ENCODE peak calls at places on chromosomes 5 and 9, in nine cellular contexts. One of them, this sample, is unnamed. For H3K4me1, the result is how much of the 10 kb centered on the place peaks cover.

GRCh38 chr9:83196946-83197345 is 134.0 kb upstream of the RASEF start:
- DNase-seq in SK-N-SH: no peak
- DNase-seq in sigmoid colon: no peak
- DNase-seq in HCT116: no peak
- DNase-seq in prostate gland: no peak
- DNase-seq in transverse colon: no peak
- DNase-seq in GM12878: no peak
- DNase-seq in K562: no peak
- DNase-seq in stomach: no peak
- DNase-seq in this sample: no peak

GRCh38 chr9:85258823-85259370 is 482.9 kb downstream of the AGTPBP1 start:
- DNase-seq in SK-N-SH: peak
- DNase-seq in sigmoid colon: no peak
- DNase-seq in HCT116: peak
- DNase-seq in prostate gland: peak
- DNase-seq in transverse colon: peak
- DNase-seq in GM12878: peak
- DNase-seq in K562: peak
- DNase-seq in stomach: peak
- DNase-seq in this sample: no peak

GRCh38 chr5:140253985-140254384 is 48.9 kb downstream of the PFDN1 start:
- DNase-seq in SK-N-SH: no peak
- DNase-seq in sigmoid colon: no peak
- DNase-seq in HCT116: no peak
- DNase-seq in prostate gland: peak
- DNase-seq in transverse colon: peak
- DNase-seq in GM12878: no peak
- DNase-seq in K562: no peak
- DNase-seq in stomach: peak
- DNase-seq in this sample: no peak

GRCh38 chr5:61309115-61309514 is 22.9 kb upstream of the ZSWIM6 start:
- DNase-seq in SK-N-SH: no peak
- DNase-seq in sigmoid colon: no peak
- DNase-seq in HCT116: no peak
- DNase-seq in prostate gland: no peak
- DNase-seq in transverse colon: no peak
- DNase-seq in GM12878: no peak
- DNase-seq in K562: no peak
- DNase-seq in stomach: no peak
- DNase-seq in this sample: no peak

GRCh38 chr5:76766746-76767145 is 50.8 kb downstream of the F2R start:
- DNase-seq in SK-N-SH: no peak
- DNase-seq in sigmoid colon: no peak
- DNase-seq in HCT116: peak
- DNase-seq in prostate gland: no peak
- DNase-seq in transverse colon: no peak
- DNase-seq in GM12878: no peak
- DNase-seq in K562: no peak
- DNase-seq in stomach: no peak
- DNase-seq in this sample: no peak

GRCh38 chr9:33161011-33161588 is 6.0 kb downstream of the B4GALT1 start:
- DNase-seq in SK-N-SH: peak
- DNase-seq in sigmoid colon: peak
- DNase-seq in HCT116: peak
- DNase-seq in prostate gland: peak
- DNase-seq in transverse colon: peak
- DNase-seq in GM12878: no peak
- DNase-seq in K562: peak
- DNase-seq in stomach: peak
- DNase-seq in this sample: peak

GRCh38 chr9:134379774-134380431 is 53.6 kb downstream of the RXRA start:
- DNase-seq in SK-N-SH: no peak
- DNase-seq in sigmoid colon: no peak
- DNase-seq in HCT116: peak
- DNase-seq in prostate gland: peak
- DNase-seq in transverse colon: no peak
- DNase-seq in GM12878: no peak
- DNase-seq in K562: no peak
- DNase-seq in stomach: no peak
- DNase-seq in this sample: no peak

GRCh38 chr9:80387828-80388227 is 816.1 kb downstream of the TLE4 start:
- DNase-seq in SK-N-SH: no peak
- DNase-seq in sigmoid colon: no peak
- DNase-seq in HCT116: no peak
- DNase-seq in prostate gland: no peak
- DNase-seq in transverse colon: no peak
- DNase-seq in GM12878: no peak
- DNase-seq in K562: no peak
- DNase-seq in stomach: no peak
- DNase-seq in this sample: no peak

GRCh38 chr5:109855056-109855455 is 165.3 kb downstream of the MAN2A1 start:
- DNase-seq in SK-N-SH: no peak
- DNase-seq in sigmoid colon: no peak
- DNase-seq in HCT116: no peak
- DNase-seq in prostate gland: no peak
- DNase-seq in transverse colon: no peak
- DNase-seq in GM12878: no peak
- DNase-seq in K562: no peak
- DNase-seq in stomach: no peak
- DNase-seq in this sample: no peak

GRCh38 chr5:98781964-98782363 is 8.5 kb downstream of the RGMB start:
- DNase-seq in SK-N-SH: no peak
- DNase-seq in sigmoid colon: no peak
- DNase-seq in HCT116: no peak
- DNase-seq in prostate gland: no peak
- DNase-seq in transverse colon: no peak
- DNase-seq in GM12878: no peak
- DNase-seq in K562: no peak
- DNase-seq in stomach: no peak
- DNase-seq in this sample: no peak

GRCh38 chr5:98781520-98781919 is 8.1 kb downstream of the RGMB start:
- DNase-seq in SK-N-SH: no peak
- DNase-seq in sigmoid colon: no peak
- DNase-seq in HCT116: no peak
- DNase-seq in prostate gland: no peak
- DNase-seq in transverse colon: no peak
- DNase-seq in GM12878: no peak
- DNase-seq in K562: no peak
- DNase-seq in stomach: no peak
- DNase-seq in this sample: no peak

GRCh38 chr5:98780390-98780789 is 6.9 kb downstream of the RGMB start:
- DNase-seq in SK-N-SH: no peak
- DNase-seq in sigmoid colon: no peak
- DNase-seq in HCT116: no peak
- DNase-seq in prostate gland: no peak
- DNase-seq in transverse colon: no peak
- DNase-seq in GM12878: no peak
- DNase-seq in K562: no peak
- DNase-seq in stomach: no peak
- DNase-seq in this sample: no peak

GRCh38 chr5:98777295-98777694 is 3.8 kb downstream of the RGMB start:
- DNase-seq in SK-N-SH: no peak
- DNase-seq in sigmoid colon: no peak
- DNase-seq in HCT116: no peak
- DNase-seq in prostate gland: no peak
- DNase-seq in transverse colon: no peak
- DNase-seq in GM12878: no peak
- DNase-seq in K562: no peak
- DNase-seq in stomach: no peak
- DNase-seq in this sample: no peak

DNA sequence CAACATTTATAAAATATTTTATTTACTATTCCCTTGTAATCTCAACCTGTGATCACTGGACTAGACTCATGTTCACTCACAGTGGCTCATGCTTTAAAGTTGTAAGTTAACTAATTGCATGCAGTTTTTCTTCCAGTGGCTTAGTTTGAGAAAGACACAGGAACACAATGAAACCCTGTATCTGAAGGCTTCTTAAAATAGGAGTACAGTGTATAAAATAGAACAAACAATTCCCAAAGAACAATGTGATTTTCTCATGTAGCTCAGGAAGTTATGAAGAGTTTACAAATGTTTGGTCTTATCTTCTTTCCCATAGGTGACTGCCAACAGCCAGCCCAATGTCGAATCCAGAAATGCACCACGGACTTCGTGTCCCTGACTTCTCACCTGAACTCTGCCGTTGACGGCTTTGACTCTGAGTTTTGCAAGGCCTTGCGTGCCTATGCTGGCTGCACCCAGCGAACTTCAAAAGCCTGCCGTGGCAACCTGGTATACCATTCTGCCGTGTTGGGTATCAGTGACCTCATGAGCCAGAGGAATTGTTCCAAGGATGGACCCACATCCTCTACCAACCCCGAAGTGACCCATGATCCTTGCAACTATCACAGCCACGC is 5.9 kb downstream of the RGMB start:
- DNase-seq in SK-N-SH: no peak
- DNase-seq in sigmoid colon: no peak
- DNase-seq in HCT116: no peak
- DNase-seq in prostate gland: peak
- DNase-seq in transverse colon: peak
- DNase-seq in GM12878: no peak
- DNase-seq in K562: no peak
- DNase-seq in stomach: peak
- DNase-seq in this sample: no peak
- H3K4me1 ChIP-seq in SK-N-SH: under half
- H3K4me1 ChIP-seq in sigmoid colon: under half
- H3K4me1 ChIP-seq in HCT116: under half
- H3K4me1 ChIP-seq in prostate gland: under half
- H3K4me1 ChIP-seq in transverse colon: half or more
- H3K4me1 ChIP-seq in GM12878: under half
- H3K4me1 ChIP-seq in K562: under half
- H3K4me1 ChIP-seq in stomach: half or more
- H3K4me1 ChIP-seq in this sample: under half

GRCh38 chr9:36400332-36401178 is 486 bp upstream of the RNF38 start:
- DNase-seq in SK-N-SH: peak
- DNase-seq in sigmoid colon: peak
- DNase-seq in HCT116: peak
- DNase-seq in prostate gland: peak
- DNase-seq in transverse colon: peak
- DNase-seq in GM12878: peak
- DNase-seq in K562: peak
- DNase-seq in stomach: peak
- DNase-seq in this sample: peak
- TF ChIP-seq POLR2AphosphoS5 in SK-N-SH: peak
- TF ChIP-seq POLR2AphosphoS5 in sigmoid colon: peak
- TF ChIP-seq POLR2AphosphoS5 in HCT116: peak
- TF ChIP-seq POLR2AphosphoS5 in prostate gland: no peak
- TF ChIP-seq POLR2AphosphoS5 in transverse colon: peak
- TF ChIP-seq POLR2AphosphoS5 in GM12878: peak
- TF ChIP-seq POLR2AphosphoS5 in K562: no peak
- TF ChIP-seq POLR2AphosphoS5 in stomach: peak
- TF ChIP-seq POLR2AphosphoS5 in this sample: peak

GRCh38 chr5:79798892-79799590 is 109.4 kb downstream of the CMYA5 start:
- DNase-seq in SK-N-SH: no peak
- DNase-seq in sigmoid colon: no peak
- DNase-seq in HCT116: no peak
- DNase-seq in prostate gland: no peak
- DNase-seq in transverse colon: no peak
- DNase-seq in GM12878: no peak
- DNase-seq in K562: no peak
- DNase-seq in stomach: no peak
- DNase-seq in this sample: no peak

GRCh38 chr5:79802995-79803394 is 113.4 kb downstream of the CMYA5 start:
- DNase-seq in SK-N-SH: no peak
- DNase-seq in sigmoid colon: no peak
- DNase-seq in HCT116: no peak
- DNase-seq in prostate gland: no peak
- DNase-seq in transverse colon: no peak
- DNase-seq in GM12878: no peak
- DNase-seq in K562: no peak
- DNase-seq in stomach: no peak
- DNase-seq in this sample: no peak

GRCh38 chr5:79806741-79807140 is 117.1 kb downstream of the CMYA5 start:
- DNase-seq in SK-N-SH: no peak
- DNase-seq in sigmoid colon: no peak
- DNase-seq in HCT116: no peak
- DNase-seq in prostate gland: no peak
- DNase-seq in transverse colon: no peak
- DNase-seq in GM12878: no peak
- DNase-seq in K562: peak
- DNase-seq in stomach: no peak
- DNase-seq in this sample: no peak

GRCh38 chr5:79800979-79801827 is 111.6 kb downstream of the CMYA5 start:
- DNase-seq in SK-N-SH: no peak
- DNase-seq in sigmoid colon: no peak
- DNase-seq in HCT116: no peak
- DNase-seq in prostate gland: no peak
- DNase-seq in transverse colon: no peak
- DNase-seq in GM12878: no peak
- DNase-seq in K562: no peak
- DNase-seq in stomach: no peak
- DNase-seq in this sample: no peak

GRCh38 chr5:79802404-79802803 is 112.8 kb downstream of the CMYA5 start:
- DNase-seq in SK-N-SH: no peak
- DNase-seq in sigmoid colon: no peak
- DNase-seq in HCT116: no peak
- DNase-seq in prostate gland: no peak
- DNase-seq in transverse colon: no peak
- DNase-seq in GM12878: no peak
- DNase-seq in K562: no peak
- DNase-seq in stomach: no peak
- DNase-seq in this sample: no peak
- H3K4me1 ChIP-seq in SK-N-SH: under half
- H3K4me1 ChIP-seq in sigmoid colon: under half
- H3K4me1 ChIP-seq in HCT116: under half
- H3K4me1 ChIP-seq in prostate gland: under half
- H3K4me1 ChIP-seq in transverse colon: under half
- H3K4me1 ChIP-seq in GM12878: under half
- H3K4me1 ChIP-seq in K562: under half
- H3K4me1 ChIP-seq in stomach: under half
- H3K4me1 ChIP-seq in this sample: under half

GRCh38 chr5:62316110-62316509 is 10.1 kb downstream of the KIF2A start:
- DNase-seq in SK-N-SH: no peak
- DNase-seq in sigmoid colon: no peak
- DNase-seq in HCT116: no peak
- DNase-seq in prostate gland: no peak
- DNase-seq in transverse colon: no peak
- DNase-seq in GM12878: no peak
- DNase-seq in K562: no peak
- DNase-seq in stomach: no peak
- DNase-seq in this sample: no peak

GRCh38 chr5:62317810-62318209 is 11.8 kb downstream of the KIF2A start:
- DNase-seq in SK-N-SH: no peak
- DNase-seq in sigmoid colon: no peak
- DNase-seq in HCT116: no peak
- DNase-seq in prostate gland: no peak
- DNase-seq in transverse colon: no peak
- DNase-seq in GM12878: no peak
- DNase-seq in K562: no peak
- DNase-seq in stomach: no peak
- DNase-seq in this sample: no peak

GRCh38 chr5:62312674-62313073 is 6.7 kb downstream of the KIF2A start:
- DNase-seq in SK-N-SH: no peak
- DNase-seq in sigmoid colon: no peak
- DNase-seq in HCT116: no peak
- DNase-seq in prostate gland: no peak
- DNase-seq in transverse colon: no peak
- DNase-seq in GM12878: no peak
- DNase-seq in K562: no peak
- DNase-seq in stomach: no peak
- DNase-seq in this sample: no peak

GRCh38 chr5:62314431-62314830 is 8.4 kb downstream of the KIF2A start:
- DNase-seq in SK-N-SH: no peak
- DNase-seq in sigmoid colon: no peak
- DNase-seq in HCT116: no peak
- DNase-seq in prostate gland: no peak
- DNase-seq in transverse colon: no peak
- DNase-seq in GM12878: no peak
- DNase-seq in K562: no peak
- DNase-seq in stomach: no peak
- DNase-seq in this sample: no peak

GRCh38 chr5:62315376-62316049 is 9.5 kb downstream of the KIF2A start:
- DNase-seq in SK-N-SH: no peak
- DNase-seq in sigmoid colon: no peak
- DNase-seq in HCT116: no peak
- DNase-seq in prostate gland: no peak
- DNase-seq in transverse colon: no peak
- DNase-seq in GM12878: no peak
- DNase-seq in K562: no peak
- DNase-seq in stomach: no peak
- DNase-seq in this sample: no peak
- TF ChIP-seq POLR2AphosphoS5 in SK-N-SH: no peak
- TF ChIP-seq POLR2AphosphoS5 in sigmoid colon: no peak
- TF ChIP-seq POLR2AphosphoS5 in HCT116: no peak
- TF ChIP-seq POLR2AphosphoS5 in prostate gland: no peak
- TF ChIP-seq POLR2AphosphoS5 in transverse colon: no peak
- TF ChIP-seq POLR2AphosphoS5 in GM12878: no peak
- TF ChIP-seq POLR2AphosphoS5 in K562: no peak
- TF ChIP-seq POLR2AphosphoS5 in stomach: no peak
- TF ChIP-seq POLR2AphosphoS5 in this sample: no peak